ENCODE peak calls at places on chromosomes 6 and 20, in ten cellular contexts. One of them, this sample, is unnamed.

GRCh38 chr6:56065408-56065807 is 182.0 kb downstream of the COL21A1 start:
- DNase-seq in cardiac fibroblast: no peak
- DNase-seq in AG09309: no peak
- DNase-seq in PC-9: no peak
- DNase-seq in RWPE2: no peak
- DNase-seq in IMR-90: no peak
- DNase-seq in lower lobe of right lung: no peak
- DNase-seq in uterus: no peak
- DNase-seq in foreskin fibroblast: no peak
- DNase-seq in fibroblast of the aortic adventitia: no peak
- DNase-seq in this sample: no peak

GRCh38 chr6:12935637-12936036 is 219.1 kb downstream of the PHACTR1 start:
- DNase-seq in cardiac fibroblast: no peak
- DNase-seq in AG09309: no peak
- DNase-seq in PC-9: no peak
- DNase-seq in RWPE2: no peak
- DNase-seq in IMR-90: no peak
- DNase-seq in lower lobe of right lung: no peak
- DNase-seq in uterus: no peak
- DNase-seq in foreskin fibroblast: no peak
- DNase-seq in fibroblast of the aortic adventitia: no peak
- DNase-seq in this sample: no peak

GRCh38 chr6:28544211-28544610 is 18.5 kb downstream of the GPX5 start:
- DNase-seq in cardiac fibroblast: no peak
- DNase-seq in AG09309: no peak
- DNase-seq in PC-9: peak; percentile 45
- DNase-seq in RWPE2: no peak
- DNase-seq in IMR-90: no peak
- DNase-seq in lower lobe of right lung: no peak
- DNase-seq in uterus: no peak
- DNase-seq in foreskin fibroblast: peak; percentile 22
- DNase-seq in fibroblast of the aortic adventitia: no peak
- DNase-seq in this sample: peak; percentile 33

GRCh38 chr6:141169419-141169818 is 963.3 kb upstream of the GJE1 start:
- DNase-seq in cardiac fibroblast: peak; percentile 81
- DNase-seq in AG09309: peak; percentile 68
- DNase-seq in PC-9: no peak
- DNase-seq in RWPE2: no peak
- DNase-seq in IMR-90: peak; percentile 77
- DNase-seq in lower lobe of right lung: no peak
- DNase-seq in uterus: no peak
- DNase-seq in foreskin fibroblast: peak; percentile 81
- DNase-seq in fibroblast of the aortic adventitia: peak; percentile 65
- DNase-seq in this sample: peak; percentile 97

GRCh38 chr6:13404115-13404891 is 76.0 kb upstream of the TBC1D7 start:
- DNase-seq in cardiac fibroblast: peak; percentile 75
- DNase-seq in AG09309: no peak
- DNase-seq in PC-9: no peak
- DNase-seq in RWPE2: no peak
- DNase-seq in IMR-90: peak; percentile 64
- DNase-seq in lower lobe of right lung: no peak
- DNase-seq in uterus: no peak
- DNase-seq in foreskin fibroblast: peak; percentile 56
- DNase-seq in fibroblast of the aortic adventitia: peak; percentile 51
- DNase-seq in this sample: peak; percentile 71

GRCh38 chr6:112618796-112619195 is 271.7 kb downstream of the RFPL4B start:
- DNase-seq in cardiac fibroblast: no peak
- DNase-seq in AG09309: no peak
- DNase-seq in PC-9: peak; percentile 32
- DNase-seq in RWPE2: no peak
- DNase-seq in IMR-90: no peak
- DNase-seq in lower lobe of right lung: no peak
- DNase-seq in uterus: no peak
- DNase-seq in foreskin fibroblast: no peak
- DNase-seq in fibroblast of the aortic adventitia: no peak
- DNase-seq in this sample: peak; percentile 47

GRCh38 chr20:34124469-34125249 is 12.6 kb upstream of the EIF2S2 start:
- DNase-seq in cardiac fibroblast: no peak
- DNase-seq in AG09309: no peak
- DNase-seq in PC-9: peak; percentile 42
- DNase-seq in RWPE2: no peak
- DNase-seq in IMR-90: no peak
- DNase-seq in lower lobe of right lung: no peak
- DNase-seq in uterus: no peak
- DNase-seq in foreskin fibroblast: no peak
- DNase-seq in fibroblast of the aortic adventitia: no peak
- DNase-seq in this sample: no peak

GRCh38 chr6:16227605-16228004 is 10.8 kb upstream of the GMPR start:
- DNase-seq in cardiac fibroblast: no peak
- DNase-seq in AG09309: no peak
- DNase-seq in PC-9: no peak
- DNase-seq in RWPE2: no peak
- DNase-seq in IMR-90: no peak
- DNase-seq in lower lobe of right lung: no peak
- DNase-seq in uterus: no peak
- DNase-seq in foreskin fibroblast: no peak
- DNase-seq in fibroblast of the aortic adventitia: no peak
- DNase-seq in this sample: no peak

GRCh38 chr6:157092736-157093135 is 230.6 kb downstream of the TMEM242 start:
- DNase-seq in cardiac fibroblast: peak; percentile 57
- DNase-seq in AG09309: no peak
- DNase-seq in PC-9: no peak
- DNase-seq in RWPE2: no peak
- DNase-seq in IMR-90: no peak
- DNase-seq in lower lobe of right lung: no peak
- DNase-seq in uterus: no peak
- DNase-seq in foreskin fibroblast: no peak
- DNase-seq in fibroblast of the aortic adventitia: peak; percentile 59
- DNase-seq in this sample: no peak

GRCh38 chr20:23222531-23223200 is 127.9 kb upstream of the NXT1 start:
- DNase-seq in cardiac fibroblast: no peak
- DNase-seq in AG09309: no peak
- DNase-seq in PC-9: no peak
- DNase-seq in RWPE2: no peak
- DNase-seq in IMR-90: no peak
- DNase-seq in lower lobe of right lung: no peak
- DNase-seq in uterus: no peak
- DNase-seq in foreskin fibroblast: no peak
- DNase-seq in fibroblast of the aortic adventitia: no peak
- DNase-seq in this sample: no peak

GRCh38 chr6:34053721-34054120 is 92.2 kb downstream of the GRM4 start:
- DNase-seq in cardiac fibroblast: no peak
- DNase-seq in AG09309: no peak
- DNase-seq in PC-9: peak; percentile 56
- DNase-seq in RWPE2: no peak
- DNase-seq in IMR-90: no peak
- DNase-seq in lower lobe of right lung: no peak
- DNase-seq in uterus: no peak
- DNase-seq in foreskin fibroblast: no peak
- DNase-seq in fibroblast of the aortic adventitia: no peak
- DNase-seq in this sample: no peak

GRCh38 chr6:106360989-106361430 is 493 bp downstream of the CRYBG1 start:
- DNase-seq in cardiac fibroblast: no peak
- DNase-seq in AG09309: no peak
- DNase-seq in PC-9: no peak
- DNase-seq in RWPE2: peak; percentile 62
- DNase-seq in IMR-90: no peak
- DNase-seq in lower lobe of right lung: peak; percentile 68
- DNase-seq in uterus: no peak
- DNase-seq in foreskin fibroblast: no peak
- DNase-seq in fibroblast of the aortic adventitia: no peak
- DNase-seq in this sample: peak; percentile 2

DNA sequence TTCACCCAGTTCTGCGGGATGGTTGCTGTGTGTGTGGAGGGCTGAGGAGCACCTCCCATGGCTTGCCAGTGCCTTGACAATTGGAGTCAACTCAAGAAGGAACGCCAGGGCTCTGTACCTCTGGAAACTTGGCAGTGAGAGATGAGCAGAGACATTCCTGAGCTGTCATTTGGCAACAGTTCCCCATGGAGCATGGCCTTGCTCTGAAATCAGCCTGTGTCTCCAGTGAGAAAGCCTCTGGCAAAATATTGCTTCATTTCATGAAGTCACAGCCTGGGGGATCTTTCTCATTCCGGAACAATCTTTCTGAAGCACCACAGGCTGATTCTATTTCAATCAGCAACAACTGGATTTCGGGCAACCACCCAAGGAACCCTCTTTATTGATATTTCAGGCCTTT is 52.2 kb upstream of the FNDC1 start:
- DNase-seq in cardiac fibroblast: peak; percentile 51
- DNase-seq in AG09309: peak; percentile 54
- DNase-seq in PC-9: no peak
- DNase-seq in RWPE2: no peak
- DNase-seq in IMR-90: peak; percentile 28
- DNase-seq in lower lobe of right lung: no peak
- DNase-seq in uterus: no peak
- DNase-seq in foreskin fibroblast: peak; percentile 53
- DNase-seq in fibroblast of the aortic adventitia: peak; percentile 24
- DNase-seq in this sample: peak; percentile 60
- H3K4me3 ChIP-seq in cardiac fibroblast: no peak overlapping the region
- H3K4me3 ChIP-seq in AG09309: no peak overlapping the region
- H3K4me3 ChIP-seq in PC-9: no peak overlapping the region
- H3K4me3 ChIP-seq in RWPE2: no peak overlapping the region
- H3K4me3 ChIP-seq in IMR-90: no peak overlapping the region
- H3K4me3 ChIP-seq in lower lobe of right lung: no peak overlapping the region
- H3K4me3 ChIP-seq in uterus: no peak overlapping the region
- H3K4me3 ChIP-seq in foreskin fibroblast: no peak overlapping the region
- H3K4me3 ChIP-seq in fibroblast of the aortic adventitia: no peak overlapping the region
- H3K4me3 ChIP-seq in this sample: no peak overlapping the region

DNA sequence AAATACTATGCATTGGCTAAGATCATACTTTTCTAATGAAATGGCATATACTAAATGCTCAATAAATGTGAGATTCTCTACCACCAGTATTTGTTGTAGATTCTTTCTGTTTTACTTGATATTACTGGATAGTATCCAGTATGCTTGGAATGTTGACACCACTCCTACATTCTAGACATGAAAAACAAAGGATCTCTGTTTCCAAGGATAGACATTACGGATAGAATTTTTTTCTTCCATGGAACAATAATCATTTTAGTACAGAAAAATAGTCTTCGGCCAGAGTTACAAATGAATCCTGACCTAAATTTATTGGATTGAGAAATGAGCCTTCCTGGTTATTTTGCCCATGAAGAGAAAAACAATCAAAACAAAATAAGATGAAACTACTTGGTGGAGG is 258.2 kb upstream of the NT5E start:
- DNase-seq in cardiac fibroblast: peak; percentile 73
- DNase-seq in AG09309: peak; percentile 45
- DNase-seq in PC-9: no peak
- DNase-seq in RWPE2: no peak
- DNase-seq in IMR-90: peak; percentile 28
- DNase-seq in lower lobe of right lung: no peak
- DNase-seq in uterus: no peak
- DNase-seq in foreskin fibroblast: peak; percentile 64
- DNase-seq in fibroblast of the aortic adventitia: peak; percentile 55
- DNase-seq in this sample: peak; percentile 55
- TF ChIP-seq CTCF in cardiac fibroblast: no peak
- TF ChIP-seq CTCF in AG09309: no peak
- TF ChIP-seq CTCF in PC-9: no peak
- TF ChIP-seq CTCF in RWPE2: no peak
- TF ChIP-seq CTCF in IMR-90: no peak
- TF ChIP-seq CTCF in lower lobe of right lung: no peak
- TF ChIP-seq CTCF in uterus: no peak
- TF ChIP-seq CTCF in foreskin fibroblast: no peak
- TF ChIP-seq CTCF in fibroblast of the aortic adventitia: no peak
- TF ChIP-seq CTCF in this sample: no peak

DNA sequence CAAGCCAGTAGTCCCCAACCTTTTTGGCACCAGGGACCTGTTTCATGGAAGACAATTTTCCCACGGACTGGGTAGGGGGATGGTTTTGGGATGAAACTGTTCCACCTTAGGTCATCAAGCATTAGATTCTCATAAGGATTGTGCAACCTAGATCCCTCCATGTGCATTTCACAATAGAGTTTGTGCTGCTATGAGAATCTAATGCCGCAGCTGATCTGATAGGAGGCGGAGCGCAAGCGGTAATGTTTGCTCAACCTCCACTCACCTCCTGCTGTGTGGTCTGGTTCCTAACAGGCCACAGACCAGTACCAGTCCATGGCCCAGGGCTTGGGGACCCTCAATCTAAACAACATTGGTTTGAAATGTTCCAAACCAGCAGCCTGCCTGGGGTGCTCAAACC is 137.0 kb upstream of the STXBP5 start:
- DNase-seq in cardiac fibroblast: no peak
- DNase-seq in AG09309: no peak
- DNase-seq in PC-9: no peak
- DNase-seq in RWPE2: no peak
- DNase-seq in IMR-90: no peak
- DNase-seq in lower lobe of right lung: no peak
- DNase-seq in uterus: no peak
- DNase-seq in foreskin fibroblast: no peak
- DNase-seq in fibroblast of the aortic adventitia: no peak
- DNase-seq in this sample: peak; percentile 76
- H3K4me3 ChIP-seq in cardiac fibroblast: no peak overlapping the region
- H3K4me3 ChIP-seq in AG09309: no peak overlapping the region
- H3K4me3 ChIP-seq in PC-9: no peak overlapping the region
- H3K4me3 ChIP-seq in RWPE2: no peak overlapping the region
- H3K4me3 ChIP-seq in IMR-90: no peak overlapping the region
- H3K4me3 ChIP-seq in lower lobe of right lung: no peak overlapping the region
- H3K4me3 ChIP-seq in uterus: no peak overlapping the region
- H3K4me3 ChIP-seq in foreskin fibroblast: no peak overlapping the region
- H3K4me3 ChIP-seq in fibroblast of the aortic adventitia: no peak overlapping the region
- H3K4me3 ChIP-seq in this sample: no peak overlapping the region

GRCh38 chr20:46683068-46683477 is 6.2 kb downstream of the TP53RK start:
- DNase-seq in cardiac fibroblast: peak; percentile 56
- DNase-seq in AG09309: no peak
- DNase-seq in PC-9: no peak
- DNase-seq in RWPE2: no peak
- DNase-seq in IMR-90: no peak
- DNase-seq in lower lobe of right lung: no peak
- DNase-seq in uterus: no peak
- DNase-seq in foreskin fibroblast: no peak
- DNase-seq in fibroblast of the aortic adventitia: peak; percentile 59
- DNase-seq in this sample: no peak

GRCh38 chr20:46683620-46683938 is 5.7 kb downstream of the TP53RK start:
- DNase-seq in cardiac fibroblast: no peak
- DNase-seq in AG09309: no peak
- DNase-seq in PC-9: no peak
- DNase-seq in RWPE2: no peak
- DNase-seq in IMR-90: no peak
- DNase-seq in lower lobe of right lung: no peak
- DNase-seq in uterus: no peak
- DNase-seq in foreskin fibroblast: no peak
- DNase-seq in fibroblast of the aortic adventitia: no peak
- DNase-seq in this sample: no peak

GRCh38 chr20:46682063-46682821 is 7.0 kb downstream of the TP53RK start:
- DNase-seq in cardiac fibroblast: no peak
- DNase-seq in AG09309: no peak
- DNase-seq in PC-9: no peak
- DNase-seq in RWPE2: no peak
- DNase-seq in IMR-90: no peak
- DNase-seq in lower lobe of right lung: no peak
- DNase-seq in uterus: no peak
- DNase-seq in foreskin fibroblast: peak; percentile 20
- DNase-seq in fibroblast of the aortic adventitia: no peak
- DNase-seq in this sample: no peak

GRCh38 chr20:46680684-46681031 is 8.6 kb downstream of the TP53RK start:
- DNase-seq in cardiac fibroblast: no peak
- DNase-seq in AG09309: no peak
- DNase-seq in PC-9: no peak
- DNase-seq in RWPE2: no peak
- DNase-seq in IMR-90: no peak
- DNase-seq in lower lobe of right lung: no peak
- DNase-seq in uterus: no peak
- DNase-seq in foreskin fibroblast: no peak
- DNase-seq in fibroblast of the aortic adventitia: no peak
- DNase-seq in this sample: no peak

GRCh38 chr20:46681032-46681854 is 8.0 kb downstream of the TP53RK start:
- DNase-seq in cardiac fibroblast: peak; percentile 64
- DNase-seq in AG09309: no peak
- DNase-seq in PC-9: peak; percentile 53
- DNase-seq in RWPE2: no peak
- DNase-seq in IMR-90: peak; percentile 44
- DNase-seq in lower lobe of right lung: no peak
- DNase-seq in uterus: peak; percentile 44
- DNase-seq in foreskin fibroblast: peak; percentile 69
- DNase-seq in fibroblast of the aortic adventitia: peak; percentile 56
- DNase-seq in this sample: peak; percentile 75
- TF ChIP-seq CTCF in cardiac fibroblast: peak; percentile 80
- TF ChIP-seq CTCF in AG09309: peak; percentile 72
- TF ChIP-seq CTCF in PC-9: peak; percentile 91
- TF ChIP-seq CTCF in RWPE2: peak; percentile 99
- TF ChIP-seq CTCF in IMR-90: peak; percentile 72
- TF ChIP-seq CTCF in lower lobe of right lung: peak; percentile 73
- TF ChIP-seq CTCF in uterus: peak; percentile 66
- TF ChIP-seq CTCF in foreskin fibroblast: peak; percentile 78
- TF ChIP-seq CTCF in fibroblast of the aortic adventitia: peak; percentile 75
- TF ChIP-seq CTCF in this sample: peak; percentile 87